ENCODE peak calls at places on chromosome 1, in four cellular contexts. One of them, this sample, is unnamed.

GRCh38 chr1:109667452-109668122 is at the start of gene GSTM2:
- DNase-seq in iris pigment epithelial cell: peak
- DNase-seq in NCI-H2081: peak
- DNase-seq in sigmoid colon: peak
- DNase-seq in this sample: peak

GRCh38 chr1:17717595-17717994 is 37.5 kb upstream of the ACTL8 start:
- DNase-seq in sigmoid colon: no peak
- DNase-seq in iris pigment epithelial cell: no peak
- DNase-seq in NCI-H2081: no peak
- DNase-seq in this sample: no peak

GRCh38 chr1:206982216-206982615 is 12.0 kb upstream of the FCAMR start:
- DNase-seq in sigmoid colon: no peak
- DNase-seq in NCI-H2081: peak
- DNase-seq in iris pigment epithelial cell: peak
- DNase-seq in this sample: no peak

GRCh38 chr1:113981962-113982931 is 3.0 kb downstream of the OLFML3 start:
- DNase-seq in iris pigment epithelial cell: peak
- DNase-seq in sigmoid colon: peak
- DNase-seq in NCI-H2081: no peak
- DNase-seq in this sample: no peak

GRCh38 chr1:209807509-209807908 is 1.6 kb upstream of the IRF6 start:
- DNase-seq in sigmoid colon: no peak
- DNase-seq in NCI-H2081: no peak
- DNase-seq in iris pigment epithelial cell: no peak
- DNase-seq in this sample: no peak

GRCh38 chr1:153888518-153888917 is 34.3 kb downstream of the GATAD2B start:
- DNase-seq in NCI-H2081: no peak
- DNase-seq in sigmoid colon: no peak
- DNase-seq in iris pigment epithelial cell: peak
- DNase-seq in this sample: no peak

GRCh38 chr1:2021550-2021949 is 2.4 kb downstream of the GABRD start:
- DNase-seq in sigmoid colon: no peak
- DNase-seq in iris pigment epithelial cell: no peak
- DNase-seq in NCI-H2081: no peak
- DNase-seq in this sample: no peak

GRCh38 chr1:235566092-235566491 is 61.8 kb upstream of the B3GALNT2 start:
- DNase-seq in sigmoid colon: no peak
- DNase-seq in iris pigment epithelial cell: no peak
- DNase-seq in NCI-H2081: no peak
- DNase-seq in this sample: no peak

GRCh38 chr1:247273013-247273412 is 17.1 kb downstream of the VN1R5 start:
- DNase-seq in NCI-H2081: no peak
- DNase-seq in sigmoid colon: no peak
- DNase-seq in iris pigment epithelial cell: no peak
- DNase-seq in this sample: no peak

GRCh38 chr1:214513394-214513793 is 38.0 kb downstream of the PTPN14 start:
- DNase-seq in iris pigment epithelial cell: peak
- DNase-seq in NCI-H2081: no peak
- DNase-seq in sigmoid colon: no peak
- DNase-seq in this sample: no peak

GRCh38 chr1:35505911-35506798 is 51.0 kb downstream of the KIAA0319L start:
- DNase-seq in NCI-H2081: peak
- DNase-seq in iris pigment epithelial cell: peak
- DNase-seq in sigmoid colon: no peak
- DNase-seq in this sample: no peak

GRCh38 chr1:53093778-53094532 is 31.9 kb downstream of the PODN start:
- DNase-seq in sigmoid colon: no peak
- DNase-seq in iris pigment epithelial cell: no peak
- DNase-seq in NCI-H2081: no peak
- DNase-seq in this sample: no peak

GRCh38 chr1:172588296-172589291 is 55.6 kb downstream of the SUCO start:
- DNase-seq in iris pigment epithelial cell: peak
- DNase-seq in sigmoid colon: no peak
- DNase-seq in NCI-H2081: no peak
- DNase-seq in this sample: no peak

GRCh38 chr1:160855181-160855981 is 7.3 kb downstream of the CD244 start:
- DNase-seq in iris pigment epithelial cell: no peak
- DNase-seq in sigmoid colon: no peak
- DNase-seq in NCI-H2081: no peak
- DNase-seq in this sample: no peak

GRCh38 chr1:214422137-214422671 is 129.2 kb downstream of the PTPN14 start:
- DNase-seq in NCI-H2081: no peak
- DNase-seq in sigmoid colon: no peak
- DNase-seq in iris pigment epithelial cell: peak
- DNase-seq in this sample: no peak

GRCh38 chr1:149977345-149977744 is 33.2 kb downstream of the OTUD7B start:
- DNase-seq in NCI-H2081: peak
- DNase-seq in iris pigment epithelial cell: no peak
- DNase-seq in sigmoid colon: no peak
- DNase-seq in this sample: no peak

GRCh38 chr1:59695301-59695700 is 119.4 kb upstream of the HOOK1 start:
- DNase-seq in iris pigment epithelial cell: no peak
- DNase-seq in sigmoid colon: no peak
- DNase-seq in NCI-H2081: no peak
- DNase-seq in this sample: no peak

GRCh38 chr1:103275725-103276124 is 167.4 kb upstream of the COL11A1 start:
- DNase-seq in iris pigment epithelial cell: peak
- DNase-seq in NCI-H2081: no peak
- DNase-seq in sigmoid colon: no peak
- DNase-seq in this sample: no peak

GRCh38 chr1:59052194-59052593 is 244.7 kb upstream of the FGGY start:
- DNase-seq in sigmoid colon: no peak
- DNase-seq in NCI-H2081: no peak
- DNase-seq in iris pigment epithelial cell: no peak
- DNase-seq in this sample: no peak

GRCh38 chr1:71857862-71858261 is 424.5 kb downstream of the NEGR1 start:
- DNase-seq in sigmoid colon: no peak
- DNase-seq in iris pigment epithelial cell: no peak
- DNase-seq in NCI-H2081: no peak
- DNase-seq in this sample: no peak

GRCh38 chr1:81493102-81493864 is 307.5 kb upstream of the ADGRL2 start:
- DNase-seq in NCI-H2081: no peak
- DNase-seq in sigmoid colon: no peak
- DNase-seq in iris pigment epithelial cell: no peak
- DNase-seq in this sample: no peak

GRCh38 chr1:113792986-113793385 is 19.3 kb downstream of the RSBN1 start:
- DNase-seq in sigmoid colon: no peak
- DNase-seq in NCI-H2081: no peak
- DNase-seq in iris pigment epithelial cell: peak
- DNase-seq in this sample: no peak

GRCh38 chr1:214271174-214271858 is 9.6 kb upstream of the SMYD2 start:
- DNase-seq in sigmoid colon: no peak
- DNase-seq in NCI-H2081: no peak
- DNase-seq in iris pigment epithelial cell: no peak
- DNase-seq in this sample: no peak

GRCh38 chr1:168551688-168552087 is 7.9 kb upstream of the XCL2 start:
- DNase-seq in iris pigment epithelial cell: no peak
- DNase-seq in NCI-H2081: no peak
- DNase-seq in sigmoid colon: no peak
- DNase-seq in this sample: no peak

GRCh38 chr1:160374701-160375443 is 8.0 kb downstream of the NHLH1 start:
- DNase-seq in NCI-H2081: no peak
- DNase-seq in iris pigment epithelial cell: no peak
- DNase-seq in sigmoid colon: no peak
- DNase-seq in this sample: no peak

GRCh38 chr1:114034561-114035303 is 55.5 kb downstream of the OLFML3 start:
- DNase-seq in iris pigment epithelial cell: no peak
- DNase-seq in sigmoid colon: no peak
- DNase-seq in NCI-H2081: no peak
- DNase-seq in this sample: no peak

This sample was measured in cardiac septum.